ENCODE peak calls at places on chromosome 3, in six cellular contexts. K, I, C, F, N and H are unnamed samples.

GRCh38 chr3:154229217-154229590 is 95.1 kb downstream of the DHX36 start:
- DNase-seq in N (no peak), K (no peak), I (no peak), F (peak), C (no peak), H (no peak)

GRCh38 chr3:32177702-32178198 is 60.7 kb upstream of the CMTM8 start:
- DNase-seq in K (peak), I (peak), C (peak), N (peak), F (peak), H (peak)

GRCh38 chr3:140898340-140899180 is 43.1 kb upstream of the SLC25A36 start:
- DNase-seq in F (peak), C (peak), N (peak), I (peak), K (peak), H (peak)

GRCh38 chr3:12708584-12709192 is 44.8 kb upstream of the RAF1 start:
- DNase-seq in N (no peak), I (peak), F (peak), K (peak), C (no peak), H (no peak)

GRCh38 chr3:48984648-48985047 is 5.4 kb upstream of the P4HTM start:
- DNase-seq in F (no peak), K (no peak), C (no peak), N (no peak), I (no peak), H (peak)

GRCh38 chr3:138114431-138114918 is 933 bp downstream of the DZIP1L start:
- DNase-seq in F (no peak), K (no peak), I (no peak), N (no peak), C (no peak), H (no peak)

GRCh38 chr3:189258261-189258660 is 86.5 kb downstream of the TPRG1 start:
- DNase-seq in K (no peak), N (no peak), C (no peak), I (no peak), F (no peak), H (no peak)

GRCh38 chr3:177201707-177202397 is 4.6 kb upstream of the TBL1XR1 start:
- DNase-seq in K (no peak), N (peak), I (no peak), F (peak), C (no peak), H (no peak)

GRCh38 chr3:194147679-194148078 is 11.7 kb downstream of the HES1 start:
- DNase-seq in C (no peak), I (no peak), K (no peak), F (no peak), N (no peak), H (no peak)

GRCh38 chr3:181699171-181699903 is 12.4 kb upstream of the SOX2 start:
- DNase-seq in I (no peak), C (no peak), K (no peak), F (no peak), N (no peak), H (peak)

GRCh38 chr3:57889807-57890206 is 118.4 kb upstream of the FLNB start:
- DNase-seq in K (no peak), C (no peak), N (no peak), F (no peak), I (no peak), H (peak)

GRCh38 chr3:20857636-20858035 is 671.6 kb upstream of the SGO1 start:
- DNase-seq in C (no peak), K (no peak), F (peak), I (no peak), N (no peak), H (no peak)

GRCh38 chr3:75814797-75815196 is 29.4 kb upstream of the ZNF717 start:
- DNase-seq in N (no peak), F (no peak), I (no peak), K (no peak), C (no peak), H (no peak)

GRCh38 chr3:194808709-194809108 is 123.0 kb downstream of the FAM43A start:
- DNase-seq in K (peak), N (no peak), C (no peak), I (no peak), F (peak), H (peak)

GRCh38 chr3:14524311-14524711 is 15.8 kb downstream of the GRIP2 start:
- DNase-seq in N (no peak), K (no peak), I (peak), C (no peak), F (no peak), H (no peak)

GRCh38 chr3:184011230-184011876 is 6.3 kb downstream of the ABCC5 start:
- DNase-seq in C (no peak), N (no peak), F (peak), K (peak), I (no peak), H (no peak)

GRCh38 chr3:9965200-9965875 is 13.1 kb upstream of the PRRT3 start:
- DNase-seq in C (no peak), F (no peak), N (no peak), K (no peak), I (no peak), H (no peak)

GRCh38 chr3:137771401-137772230 is 7.5 kb downstream of the SOX14 start:
- DNase-seq in I (no peak), F (no peak), N (no peak), C (no peak), K (no peak), H (no peak)

GRCh38 chr3:111763968-111764367 is 95.1 kb upstream of the PHLDB2 start:
- DNase-seq in F (no peak), I (no peak), N (no peak), C (no peak), K (no peak), H (no peak)

GRCh38 chr3:6437631-6438030 is 423.3 kb upstream of the GRM7 start:
- DNase-seq in F (no peak), N (no peak), C (no peak), K (no peak), I (no peak), H (no peak)

GRCh38 chr3:27533718-27534578 is 49.8 kb upstream of the SLC4A7 start:
- DNase-seq in K (peak), C (peak), F (peak), N (no peak), I (no peak), H (peak)

GRCh38 chr3:187804120-187805106 is 59.1 kb upstream of the BCL6 start:
- DNase-seq in C (no peak), F (no peak), K (no peak), I (no peak), N (no peak), H (no peak)
- TF ChIP-seq EZH2 in C (no peak), F (no peak), K (no peak), I (no peak), N (no peak), H (no peak)

GRCh38 chr3:33221241-33221640 is 2.6 kb upstream of the SUSD5 start:
- DNase-seq in I (no peak), N (no peak), C (no peak), K (no peak), F (no peak), H (no peak)

GRCh38 chr3:33215739-33216138 is 2.9 kb downstream of the SUSD5 start:
- DNase-seq in F (no peak), N (no peak), K (no peak), I (no peak), C (no peak), H (no peak)

GRCh38 chr3:33218072-33218445 is 551 bp downstream of the SUSD5 start:
- DNase-seq in K (no peak), N (no peak), I (no peak), C (no peak), F (no peak), H (peak)

GRCh38 chr3:33219175-33219487 is 521 bp upstream of the SUSD5 start:
- DNase-seq in K (no peak), F (no peak), C (no peak), N (no peak), I (no peak), H (no peak)

GRCh38 chr3:33218446-33219174 is at the start of gene SUSD5:
- DNase-seq in F (no peak), C (no peak), I (no peak), K (peak), N (no peak), H (peak)
- TF ChIP-seq EZH2 in F (no peak), C (no peak), I (no peak), K (no peak), N (no peak), H (no peak)

DNA sequence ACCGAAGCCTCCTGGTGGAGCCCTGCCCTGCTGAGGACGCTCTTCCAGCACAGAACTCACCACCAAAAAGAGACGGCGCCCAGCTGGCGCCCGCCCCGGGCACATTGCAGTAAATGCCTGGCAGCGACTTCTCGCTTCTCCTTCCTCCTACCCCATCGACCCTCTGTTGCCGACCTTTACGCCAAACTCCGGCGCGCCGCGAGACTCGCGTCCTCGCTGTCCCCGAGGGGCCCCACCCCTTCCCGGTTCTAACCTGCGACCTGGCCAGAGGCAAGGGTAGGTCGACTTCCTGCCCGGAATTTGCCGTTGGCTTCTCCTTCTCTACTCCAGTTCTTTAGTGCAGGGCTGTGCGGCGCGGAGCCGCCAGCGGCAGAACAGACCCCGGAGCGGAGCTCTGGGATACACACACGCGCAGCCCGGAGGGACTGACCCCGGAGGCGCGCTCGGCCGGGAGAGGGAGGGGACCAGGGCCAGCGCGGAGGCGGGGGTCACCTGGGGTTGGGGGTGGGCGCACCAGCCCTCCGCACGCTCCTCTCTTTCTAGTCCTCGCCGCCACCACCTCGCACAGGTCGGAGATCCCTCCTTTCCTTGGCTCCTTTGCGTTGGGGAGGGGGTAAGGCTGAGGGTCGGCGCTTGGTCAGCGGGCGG is 226.6 kb upstream of the AZI2 start:
- DNase-seq in K (no peak), I (no peak), F (no peak), N (no peak), C (no peak), H (no peak)
- TF ChIP-seq EZH2 in K (no peak), I (no peak), F (peak), N (no peak), C (no peak), H (no peak)

GRCh38 chr3:59985643-59986200 is 935.9 kb upstream of the CFAP20DC start:
- DNase-seq in F (no peak), I (no peak), C (no peak), K (no peak), N (no peak), H (no peak)
- TF ChIP-seq EZH2 in F (no peak), I (no peak), C (no peak), K (no peak), N (no peak), H (no peak)

GRCh38 chr3:51955175-51955892 is at the start of gene GPR62:
- DNase-seq in F (no peak), C (no peak), I (no peak), N (no peak), K (no peak), H (no peak)

GRCh38 chr3:51954713-51955112 is 468 bp upstream of the GPR62 start:
- DNase-seq in N (no peak), I (no peak), C (no peak), F (no peak), K (no peak), H (no peak)

GRCh38 chr3:51957520-51958205 is 2.5 kb downstream of the GPR62 start:
- DNase-seq in K (no peak), I (no peak), C (no peak), F (no peak), N (no peak), H (no peak)

GRCh38 chr3:51954120-51954519 is 1.1 kb upstream of the GPR62 start:
- DNase-seq in F (no peak), C (no peak), N (no peak), I (no peak), K (no peak), H (no peak)

GRCh38 chr3:51955893-51956770 is 951 bp downstream of the GPR62 start:
- DNase-seq in N (no peak), C (no peak), F (no peak), K (peak), I (no peak), H (peak)
- TF ChIP-seq EZH2 in N (no peak), C (no peak), F (no peak), K (no peak), I (no peak), H (no peak)

GRCh38 chr3:51786247-51786646 is 7.2 kb upstream of the IQCF6 start:
- DNase-seq in C (no peak), N (no peak), I (no peak), K (no peak), F (no peak), H (no peak)

GRCh38 chr3:51789437-51789836 is 10.4 kb upstream of the IQCF6 start:
- DNase-seq in F (no peak), K (no peak), N (no peak), C (no peak), I (no peak), H (no peak)

GRCh38 chr3:51796859-51797258 is 17.8 kb upstream of the IQCF6 start:
- DNase-seq in F (peak), C (no peak), K (no peak), I (no peak), N (no peak), H (no peak)

GRCh38 chr3:51794202-51794601 is 15.2 kb upstream of the IQCF6 start:
- DNase-seq in N (no peak), F (no peak), K (no peak), C (no peak), I (no peak), H (no peak)

GRCh38 chr3:51792206-51792605 is 13.2 kb upstream of the IQCF6 start:
- DNase-seq in K (no peak), I (no peak), F (no peak), C (no peak), N (no peak), H (no peak)
- TF ChIP-seq EZH2 in K (no peak), I (no peak), F (no peak), C (no peak), N (no peak), H (no peak)

GRCh38 chr3:42979044-42979962 is at the start of gene GASK1A:
- DNase-seq in K (no peak), N (no peak), C (no peak), I (no peak), F (peak), H (no peak)
- TF ChIP-seq EZH2 in K (no peak), N (no peak), C (no peak), I (no peak), F (no peak), H (peak)

DNA sequence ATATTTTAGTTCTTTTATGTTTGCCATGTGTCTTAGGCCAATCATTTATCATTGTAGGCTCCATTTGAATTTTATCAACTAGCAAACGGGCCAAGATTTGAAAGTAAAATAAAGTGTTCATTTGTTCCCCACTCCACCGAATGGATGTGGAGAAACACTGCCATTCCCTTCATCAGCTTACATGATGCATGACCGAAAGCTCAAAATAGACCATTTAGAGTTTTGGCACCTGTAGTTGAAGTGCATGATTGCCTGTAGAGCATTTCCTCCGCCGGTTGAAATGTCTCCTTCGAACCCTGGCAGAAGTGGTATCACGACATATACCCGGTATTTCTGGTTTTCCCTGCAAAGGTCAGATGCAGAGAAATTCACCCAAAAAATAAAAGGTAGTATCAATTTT is 165.6 kb downstream of the PLD1 start:
- DNase-seq in I (no peak), C (no peak), N (no peak), K (no peak), F (no peak), H (no peak)
- TF ChIP-seq EZH2 in I (no peak), C (no peak), N (no peak), K (no peak), F (no peak), H (no peak)

GRCh38 chr3:50675179-50676030 is 678 bp downstream of the DOCK3 start:
- DNase-seq in I (peak), F (no peak), N (no peak), C (no peak), K (peak), H (no peak)
- TF ChIP-seq EZH2 in I (no peak), F (no peak), N (peak), C (no peak), K (no peak), H (peak)

DNA sequence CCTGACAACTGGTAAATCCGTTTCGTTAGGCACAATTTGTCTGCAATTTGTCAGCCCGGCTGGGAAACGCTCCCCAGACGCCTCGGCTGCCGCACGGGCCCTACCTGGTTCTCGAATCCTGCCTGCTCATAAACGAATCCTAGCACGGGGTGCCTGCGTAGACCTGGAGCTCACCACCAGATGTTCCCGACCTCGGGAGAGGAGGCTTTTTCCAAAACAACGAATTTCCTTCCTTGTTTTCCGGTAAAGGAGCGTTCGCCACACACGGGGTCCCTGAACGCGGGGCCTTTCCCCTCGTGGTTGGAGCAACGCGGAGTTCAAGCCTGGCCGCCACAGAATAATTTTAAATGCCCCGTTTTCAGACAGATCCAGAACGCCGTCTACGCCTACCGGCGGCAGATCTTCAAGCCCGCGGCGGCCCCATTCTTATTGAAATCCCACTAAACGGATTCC is 1.1 kb downstream of the GATA2 start:
- DNase-seq in C (no peak), K (no peak), I (no peak), N (no peak), F (no peak), H (peak)
- TF ChIP-seq EZH2 in C (no peak), K (no peak), I (no peak), N (no peak), F (no peak), H (no peak)